ENCODE peak calls at places on chromosomes 1 and 21, in seven cellular contexts. Y, D, I, A, C, X and N are unnamed samples.

GRCh38 chr1:13823936-13824335 is 123.9 kb downstream of the PRDM2 start:
- DNase-seq in A (no peak), C (no peak), I (no peak), Y (no peak), X (no peak), D (no peak), N (no peak)

GRCh38 chr21:25385912-25386474 is 221.3 kb downstream of the MRPL39 start:
- DNase-seq in C (peak; percentile 27), I (peak; percentile 80), A (no peak), Y (no peak), D (peak; percentile 77), X (peak; percentile 59), N (peak; percentile 50)

GRCh38 chr1:29683472-29683871 is 447.1 kb downstream of the PTPRU start:
- DNase-seq in Y (no peak), X (no peak), C (no peak), D (no peak), I (no peak), A (no peak), N (no peak)

GRCh38 chr21:31531967-31532366 is 127.5 kb upstream of the SOD1 start:
- DNase-seq in C (no peak), Y (no peak), X (no peak), A (no peak), D (peak; percentile 29), I (no peak), N (no peak)

GRCh38 chr1:3032371-3032862 is 11.2 kb downstream of the ACTRT2 start:
- DNase-seq in C (no peak), X (no peak), D (no peak), Y (no peak), A (no peak), I (no peak), N (no peak)

GRCh38 chr1:167467126-167467725 is 51.1 kb downstream of the CD247 start:
- DNase-seq in C (no peak), D (no peak), A (no peak), X (no peak), I (no peak), Y (no peak), N (no peak)

GRCh38 chr1:6499318-6499717 is 7.9 kb upstream of the PLEKHG5 start:
- DNase-seq in X (no peak), D (no peak), Y (no peak), A (no peak), C (no peak), I (no peak), N (no peak)

GRCh38 chr1:32538887-32539583 is at the start of gene ZBTB8A:
- DNase-seq in X (peak; percentile 68), Y (no peak), C (peak; percentile 31), D (peak; percentile 66), I (peak; percentile 58), A (peak; percentile 45), N (peak; percentile 79)

GRCh38 chr1:53548031-53548491 is 88.9 kb downstream of the DMRTB1 start:
- DNase-seq in D (no peak), Y (no peak), C (no peak), I (no peak), A (no peak), X (no peak), N (no peak)